ENCODE peak calls at places on chromosomes 16 and 17, in five cellular contexts. Y is fibroblast of the conjunctiva; F is anterior cingulate cortex; R is stimulated activated CD4-positive, alpha-beta T cell treated with anti-CD3 and anti-CD28 coated beads, Interleukin-4, amount 100 ng/mL, for 1 hour; Q is activated CD4-positive, alpha-beta T cell treated with anti-CD3 and anti-CD28 coated beads for 36 hours. E is an unnamed sample.

GRCh38 chr17:80203448-80204092 is 16.6 kb downstream of the SGSH start:
- DNase-seq in F (no peak), Q (no peak), Y (no peak), R (no peak), E (no peak)

GRCh38 chr16:68356249-68356918 is 45.6 kb downstream of the PRMT7 start:
- DNase-seq in Y (no peak), F (no peak), R (peak; percentile 56), Q (peak; percentile 78), E (no peak)

GRCh38 chr16:11202260-11203091 is 53.5 kb downstream of the SOCS1 start:
- DNase-seq in F (no peak), Y (no peak), R (no peak), Q (no peak), E (no peak)

GRCh38 chr17:32007463-32008298 is 498 bp downstream of the LRRC37B start:
- DNase-seq in R (peak; percentile 42), Q (peak; percentile 67), Y (no peak), F (peak; percentile 36), E (peak; percentile 73)

GRCh38 chr16:72723781-72724180 is 324.1 kb downstream of the ZFHX3 start:
- DNase-seq in Y (no peak), F (no peak), R (no peak), Q (no peak), E (no peak)

GRCh38 chr16:4748682-4749411 is 14.5 kb downstream of the DNAAF8 start:
- DNase-seq in Q (no peak), Y (no peak), R (no peak), F (no peak), E (no peak)

GRCh38 chr17:63476494-63476856 is 386 bp upstream of the ACE start:
- DNase-seq in F (no peak), Q (no peak), Y (no peak), R (no peak), E (peak; percentile 51)

GRCh38 chr16:8905168-8905762 is 23.1 kb downstream of the LITAFD start:
- DNase-seq in Y (peak; percentile 29), R (no peak), Q (no peak), F (no peak), E (no peak)

GRCh38 chr17:78583091-78583490 is 5.9 kb upstream of the DNAH17 start:
- DNase-seq in Y (no peak), Q (peak; percentile 44), F (no peak), R (no peak), E (no peak)

GRCh38 chr17:38454528-38454927 is 26.3 kb downstream of the ARHGAP23 start:
- DNase-seq in F (peak; percentile 79), R (no peak), Y (peak; percentile 66), Q (no peak), E (no peak)

GRCh38 chr16:52497067-52497816 is 49.7 kb downstream of the TOX3 start:
- DNase-seq in F (no peak), Q (no peak), Y (no peak), R (no peak), E (peak; percentile 57)

GRCh38 chr16:51592535-51592934 is 441.5 kb upstream of the SALL1 start:
- DNase-seq in R (no peak), F (no peak), Y (no peak), Q (no peak), E (no peak)

GRCh38 chr16:88798772-88799455 is 4.7 kb upstream of the CDT1 start:
- DNase-seq in Y (no peak), Q (no peak), R (no peak), F (no peak), E (no peak)

GRCh38 chr16:86775401-86775985 is 197.1 kb downstream of the FOXL1 start:
- DNase-seq in Q (no peak), Y (no peak), R (no peak), F (no peak), E (no peak)

GRCh38 chr16:67968440-67969285 is at the start of gene SLC12A4:
- DNase-seq in R (peak; percentile 86), Y (peak; percentile 56), Q (peak; percentile 94), F (peak; percentile 20), E (peak; percentile 74)

GRCh38 chr17:66777689-66778225 is 57.2 kb upstream of the CACNG5 start:
- DNase-seq in R (no peak), F (peak; percentile 45), Y (no peak), Q (no peak), E (no peak)

GRCh38 chr16:67268136-67268579 is 11.2 kb upstream of the PLEKHG4 start:
- DNase-seq in F (no peak), Y (peak; percentile 72), Q (no peak), R (no peak), E (no peak)

GRCh38 chr17:38868968-38869646 is 751 bp upstream of the LASP1 start:
- DNase-seq in Y (peak; percentile 84), R (peak; percentile 89), Q (peak; percentile 95), F (peak; percentile 86), E (peak; percentile 92)

GRCh38 chr16:50038756-50039529 is 13.9 kb downstream of the CNEP1R1 start:
- DNase-seq in Y (no peak), R (no peak), F (no peak), Q (no peak), E (no peak)

GRCh38 chr17:38925263-38925995 is at the start of gene LASP1NB:
- DNase-seq in R (peak; percentile 43), F (peak; percentile 85), Y (no peak), Q (peak; percentile 73), E (peak; percentile 92)

GRCh38 chr16:57163842-57164241 is 22.0 kb downstream of the PSME3IP1 start:
- DNase-seq in R (no peak), Q (no peak), F (no peak), Y (no peak), E (no peak)

GRCh38 chr17:44144966-44145739 is 3.4 kb downstream of the HROB start:
- DNase-seq in F (no peak), Q (no peak), R (no peak), Y (no peak), E (no peak)

GRCh38 chr16:68644715-68645493 is at the start of gene CDH3:
- DNase-seq in F (peak; percentile 4), Q (peak; percentile 52), R (peak; percentile 30), Y (no peak), E (no peak)

GRCh38 chr17:66652840-66653507 is 181.9 kb upstream of the CACNG5 start:
- DNase-seq in Q (peak; percentile 69), Y (no peak), R (no peak), F (no peak), E (no peak)

GRCh38 chr16:12758031-12758669 is 45.5 kb downstream of the CPPED1 start:
- DNase-seq in Q (no peak), Y (no peak), F (no peak), R (no peak), E (peak; percentile 92)